ENCODE peak calls at places on chromosome 11, in seven cellular contexts. Y, X, H, Z, T, V and R are unnamed samples.

GRCh38 chr11:62416596-62416995 is 2.2 kb upstream of the SCGB1A1 start:
- DNase-seq in Y (no peak), X (no peak), H (no peak), Z (no peak), T (no peak), V (no peak), R (peak)

GRCh38 chr11:86999859-87000753 is 37.6 kb upstream of the TMEM135 start:
- DNase-seq in Y (no peak), X (peak), H (peak), Z (no peak), T (peak), V (no peak), R (peak)

GRCh38 chr11:43925063-43925931 is 17.1 kb upstream of the C11orf96 start:
- DNase-seq in Y (no peak), X (no peak), H (no peak), Z (no peak), T (no peak), V (no peak), R (no peak)

GRCh38 chr11:70176940-70177689 is 26.0 kb upstream of the FADD start:
- DNase-seq in Y (peak), X (peak), H (peak), Z (peak), T (peak), V (no peak), R (peak)

GRCh38 chr11:7604331-7604973 is 68.8 kb downstream of the CYB5R2 start:
- DNase-seq in Y (no peak), X (no peak), H (no peak), Z (no peak), T (no peak), V (no peak), R (peak)

GRCh38 chr11:72767203-72768062 is 15.2 kb upstream of the ARAP1 start:
- DNase-seq in Y (no peak), X (no peak), H (no peak), Z (no peak), T (no peak), V (no peak), R (no peak)

GRCh38 chr11:129804012-129804411 is 11.6 kb upstream of the TMEM45B start:
- DNase-seq in Y (no peak), X (no peak), H (no peak), Z (no peak), T (no peak), V (no peak), R (no peak)

GRCh38 chr11:90774727-90775572 is 552.1 kb upstream of the CHORDC1 start:
- DNase-seq in Y (peak), X (no peak), H (no peak), Z (no peak), T (no peak), V (no peak), R (no peak)

GRCh38 chr11:19712281-19713220 is at the start of gene NAV2:
- DNase-seq in Y (peak), X (peak), H (peak), Z (peak), T (peak), V (peak), R (peak)

GRCh38 chr11:126646701-126647209 is 291.3 kb downstream of the ST3GAL4 start:
- DNase-seq in Y (no peak), X (no peak), H (no peak), Z (no peak), T (no peak), V (no peak), R (no peak)

GRCh38 chr11:123159146-123159857 is 35.7 kb downstream of the CLMP start:
- DNase-seq in Y (no peak), X (no peak), H (no peak), Z (no peak), T (no peak), V (no peak), R (no peak)

GRCh38 chr11:33542921-33543320 is 157.7 kb downstream of the C11orf91 start:
- DNase-seq in Y (peak), X (peak), H (peak), Z (peak), T (peak), V (no peak), R (peak)

GRCh38 chr11:108483163-108483562 is 15.0 kb downstream of the POGLUT3 start:
- DNase-seq in Y (no peak), X (no peak), H (no peak), Z (no peak), T (no peak), V (no peak), R (peak)

GRCh38 chr11:111531156-111531555 is 9.4 kb upstream of the LAYN start:
- DNase-seq in Y (no peak), X (no peak), H (no peak), Z (no peak), T (no peak), V (no peak), R (no peak)

GRCh38 chr11:123194308-123195181 is 503 bp downstream of the CLMP start:
- DNase-seq in Y (no peak), X (peak), H (no peak), Z (no peak), T (no peak), V (no peak), R (peak)

GRCh38 chr11:65780770-65781151 is at the start of gene AP5B1:
- DNase-seq in Y (peak), X (peak), H (peak), Z (no peak), T (peak), V (no peak), R (peak)

GRCh38 chr11:47271961-47272661 is 2.2 kb downstream of the MADD start:
- DNase-seq in Y (no peak), X (peak), H (no peak), Z (no peak), T (no peak), V (no peak), R (no peak)

GRCh38 chr11:113397212-113397611 is 9.6 kb downstream of the ANKK1 start:
- DNase-seq in Y (no peak), X (no peak), H (no peak), Z (no peak), T (no peak), V (no peak), R (no peak)

GRCh38 chr11:102762414-102762813 is 18.0 kb downstream of the MMP10 start:
- DNase-seq in Y (no peak), X (no peak), H (no peak), Z (no peak), T (no peak), V (no peak), R (no peak)

GRCh38 chr11:86978756-86979608 is 23.8 kb upstream of the FZD4 start:
- DNase-seq in Y (no peak), X (peak), H (no peak), Z (peak), T (peak), V (no peak), R (peak)

GRCh38 chr11:33779849-33780528 is 5.7 kb upstream of the FBXO3 start:
- DNase-seq in Y (no peak), X (no peak), H (peak), Z (no peak), T (no peak), V (no peak), R (no peak)

GRCh38 chr11:74366576-74366975 is 31.7 kb downstream of the PGM2L1 start:
- DNase-seq in Y (no peak), X (no peak), H (no peak), Z (no peak), T (no peak), V (no peak), R (no peak)

GRCh38 chr11:125451400-125452124 is 44.5 kb downstream of the FEZ1 start:
- DNase-seq in Y (peak), X (peak), H (no peak), Z (no peak), T (peak), V (no peak), R (peak)

GRCh38 chr11:86427441-86427840 is 52.8 kb downstream of the CCDC81 start:
- DNase-seq in Y (no peak), X (no peak), H (no peak), Z (no peak), T (no peak), V (no peak), R (no peak)

GRCh38 chr11:8196749-8197148 is 27.9 kb upstream of the RIC3 start:
- DNase-seq in Y (no peak), X (no peak), H (no peak), Z (no peak), T (no peak), V (no peak), R (no peak)

GRCh38 chr11:68330700-68331337 is 18.4 kb downstream of the LRP5 start:
- DNase-seq in Y (no peak), X (peak), H (no peak), Z (no peak), T (no peak), V (no peak), R (no peak)

GRCh38 chr11:10777806-10778205 is 26.8 kb downstream of the CTR9 start:
- DNase-seq in Y (no peak), X (no peak), H (no peak), Z (no peak), T (no peak), V (no peak), R (no peak)

GRCh38 chr11:77776455-77776854 is 44.1 kb downstream of the RSF1 start:
- DNase-seq in Y (no peak), X (no peak), H (peak), Z (peak), T (peak), V (no peak), R (peak)

GRCh38 chr11:35111171-35112055 is 27.6 kb upstream of the CD44 start:
- DNase-seq in Y (no peak), X (no peak), H (no peak), Z (no peak), T (peak), V (no peak), R (no peak)

GRCh38 chr11:17601206-17602075 is 54.4 kb downstream of the OTOG start:
- DNase-seq in Y (no peak), X (no peak), H (no peak), Z (no peak), T (peak), V (no peak), R (no peak)

GRCh38 chr11:34344410-34345011 is 13.3 kb downstream of the ABTB2 start:
- DNase-seq in Y (no peak), X (no peak), H (no peak), Z (peak), T (no peak), V (no peak), R (no peak)

GRCh38 chr11:118102721-118103261 is 16.0 kb upstream of the SMIM35 start:
- DNase-seq in Y (no peak), X (no peak), H (no peak), Z (no peak), T (peak), V (no peak), R (no peak)

DNA sequence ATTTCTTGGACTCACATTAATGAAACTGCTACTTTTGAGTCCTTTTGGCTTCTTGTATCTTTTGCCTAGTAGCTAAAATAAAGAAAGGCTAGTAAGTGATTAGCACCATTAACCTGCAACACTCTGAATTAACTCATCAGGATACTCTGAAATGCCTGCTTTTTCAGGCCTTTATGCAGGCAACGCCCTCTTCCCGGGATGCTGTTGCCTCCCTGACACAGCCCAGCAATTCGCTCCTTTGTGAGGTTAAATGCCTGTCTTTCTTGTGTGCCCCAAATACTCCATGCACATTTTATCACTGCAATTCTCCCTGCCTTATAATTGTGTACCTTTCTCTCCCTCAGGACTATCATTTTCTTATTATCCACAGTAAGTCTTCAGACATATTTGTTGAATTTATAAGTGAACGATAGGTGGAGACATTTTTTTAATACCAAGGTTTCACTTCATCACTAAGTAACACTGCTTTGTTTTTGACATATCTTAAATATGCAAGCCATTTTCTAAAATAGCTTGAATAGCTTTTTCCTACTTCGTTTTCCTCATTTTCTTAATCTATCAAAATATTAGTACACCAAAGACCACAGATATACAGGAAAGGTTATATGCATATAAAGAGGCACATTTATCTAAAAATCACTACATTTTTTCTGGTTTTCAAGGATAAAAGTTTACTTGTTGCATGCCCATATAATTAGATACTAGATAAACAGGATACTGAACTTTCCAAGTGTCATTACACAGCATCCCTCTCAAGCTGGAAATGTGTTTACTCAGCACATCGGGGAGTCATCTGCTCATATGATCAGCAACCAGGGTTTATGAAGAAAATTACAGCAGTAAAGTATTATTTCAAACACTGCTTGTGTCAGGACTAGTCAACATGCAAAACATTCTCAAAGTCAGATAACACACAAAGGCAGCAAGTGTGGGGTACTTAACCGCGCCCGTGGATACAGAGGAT is 48.5 kb upstream of the DDI1 start:
- DNase-seq in Y (no peak), X (no peak), H (no peak), Z (no peak), T (no peak), V (no peak), R (no peak)
- TF ChIP-seq JUND in Y (no peak), X (no peak), H (no peak), Z (no peak), T (no peak), V (no peak), R (no peak)

DNA sequence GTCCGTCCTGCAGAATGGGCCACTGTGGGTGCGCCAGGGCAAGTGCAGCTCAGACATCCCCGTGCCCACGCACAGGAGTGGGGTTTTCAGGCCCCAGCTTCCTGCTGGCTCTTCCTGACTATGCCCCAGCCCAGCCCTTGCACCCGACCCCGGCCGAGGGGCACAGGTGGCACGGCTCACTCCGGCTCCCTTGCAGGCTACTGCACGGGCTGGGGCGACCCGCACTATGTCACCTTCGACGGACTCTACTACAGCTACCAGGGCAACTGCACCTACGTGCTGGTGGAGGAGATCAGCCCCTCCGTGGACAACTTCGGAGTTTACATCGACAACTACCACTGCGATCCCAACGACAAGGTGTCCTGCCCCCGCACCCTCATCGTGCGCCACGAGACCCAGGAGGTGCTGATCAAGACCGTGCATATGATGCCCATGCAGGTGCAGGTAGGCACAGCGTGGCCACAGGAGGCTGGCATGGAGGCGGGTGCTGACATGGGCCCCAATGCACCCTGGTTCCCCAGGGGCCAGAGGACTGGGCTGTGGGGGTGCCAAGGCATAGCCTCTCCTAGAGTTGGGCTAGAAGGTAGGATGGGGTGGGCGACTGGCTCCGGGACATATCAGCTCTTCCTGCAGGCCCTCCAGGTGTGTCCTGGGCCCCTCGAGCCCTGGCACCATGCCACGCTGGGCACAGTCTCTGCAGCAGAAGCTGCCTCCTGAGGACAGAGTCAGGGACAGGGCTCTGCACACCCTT is 27.7 kb downstream of the MUC2 start:
- DNase-seq in Y (no peak), X (no peak), H (no peak), Z (no peak), T (no peak), V (no peak), R (no peak)
- TF ChIP-seq JUND in Y (no peak), X (no peak), H (no peak), Z (no peak), T (no peak), V (no peak), R (no peak)

DNA sequence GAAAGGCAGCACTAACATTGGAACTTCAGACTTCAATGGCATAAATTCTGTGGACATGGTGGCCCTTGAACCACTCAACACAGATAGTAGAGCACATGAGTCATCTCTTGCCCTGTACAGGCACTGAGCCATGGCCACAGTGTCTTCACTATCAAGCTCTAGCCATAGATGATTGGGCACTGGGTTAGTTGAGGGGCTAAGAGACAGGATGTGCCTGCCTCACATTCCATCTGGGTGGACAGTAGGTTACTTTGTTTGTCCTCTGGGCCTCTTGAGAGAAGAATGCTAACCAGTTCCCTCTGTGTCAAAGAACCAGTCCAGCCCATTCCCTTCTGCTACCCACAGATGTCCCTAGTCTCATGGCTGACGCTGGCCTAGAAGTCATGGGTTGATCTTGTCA is 39.8 kb downstream of the OR6Q1 start:
- DNase-seq in Y (no peak), X (no peak), H (peak), Z (no peak), T (no peak), V (no peak), R (no peak)
- TF ChIP-seq JUND in Y (no peak), X (no peak), H (no peak), Z (no peak), T (no peak), V (no peak), R (no peak)

DNA sequence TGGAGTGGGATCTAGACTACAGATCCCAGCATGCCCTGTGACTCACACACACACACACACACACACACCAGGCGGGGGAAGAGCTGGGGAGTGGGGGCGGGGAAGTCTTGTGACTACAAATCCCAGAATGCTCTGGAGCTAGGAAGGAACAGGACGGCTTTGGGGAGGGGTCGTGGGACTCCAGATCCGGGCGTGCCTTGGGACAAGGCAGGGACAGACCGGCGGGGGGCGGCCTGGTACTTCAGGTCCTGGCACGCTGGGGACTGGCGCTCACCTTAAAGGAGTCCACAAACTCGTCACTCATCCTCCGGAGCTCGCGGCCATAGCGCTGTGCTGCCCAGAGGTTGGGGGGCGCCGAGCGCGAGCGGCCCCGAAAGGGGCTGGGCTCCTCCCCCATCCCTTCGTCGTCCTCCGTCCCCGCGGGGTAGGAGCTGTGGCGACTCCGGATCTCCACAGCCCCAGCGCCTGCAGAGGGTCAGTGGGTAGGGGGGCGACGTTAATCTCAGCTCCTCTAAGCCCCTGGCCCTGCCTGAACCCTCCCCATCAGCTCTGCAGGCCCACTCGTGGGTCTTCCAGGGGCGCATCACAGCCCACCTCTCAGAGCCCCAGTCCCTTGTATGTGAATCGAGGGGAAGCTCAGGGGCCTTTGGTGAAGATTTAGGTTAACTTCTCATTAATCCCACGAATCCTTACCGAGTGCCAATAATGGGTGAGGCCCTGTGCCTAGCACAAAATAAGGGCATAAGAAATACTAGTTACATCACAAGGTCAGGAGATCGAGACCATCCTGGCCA is 12.9 kb downstream of the BAD start:
- DNase-seq in Y (peak), X (peak), H (peak), Z (no peak), T (peak), V (peak), R (peak)
- TF ChIP-seq JUND in Y (no peak), X (no peak), H (no peak), Z (no peak), T (no peak), V (no peak), R (no peak)

DNA sequence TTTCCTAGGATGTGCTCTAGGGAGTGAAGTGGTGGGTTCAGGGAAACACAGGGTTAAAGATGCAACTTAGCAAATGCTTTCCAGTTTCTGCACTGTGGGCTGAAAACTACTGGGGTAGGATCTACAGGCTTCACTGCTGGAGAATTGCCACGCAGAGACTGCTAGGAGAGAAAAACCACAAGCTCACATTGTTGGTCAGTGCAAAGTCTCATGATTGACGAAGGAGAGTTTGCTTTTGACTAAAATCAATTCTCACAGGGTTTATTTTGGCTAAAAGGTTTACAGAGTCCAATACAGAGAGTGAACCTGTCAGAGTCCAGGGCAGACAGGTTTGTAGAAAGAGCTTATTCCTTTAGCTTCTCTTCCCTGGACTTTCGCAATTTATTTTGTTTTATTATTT is 64.6 kb downstream of the MTNR1B start:
- DNase-seq in Y (no peak), X (no peak), H (peak), Z (no peak), T (no peak), V (no peak), R (no peak)
- TF ChIP-seq JUND in Y (no peak), X (no peak), H (no peak), Z (no peak), T (no peak), V (no peak), R (no peak)